ENCODE peak calls at places on chromosomes 3 and 15, in eight cellular contexts. One of them, this sample, is unnamed.

GRCh38 chr15:36106640-36107335 is 472.6 kb upstream of the CDIN1 start:
- DNase-seq in T-helper 2 cell: no peak
- DNase-seq in effector CD4-positive, alpha-beta T cell: no peak
- DNase-seq in activated CD4-positive, alpha-beta T cell treated with anti-CD3 and anti-CD28 coated beads, Interleukin-2, amount 50 U/mL, for 48 hours: no peak
- DNase-seq in AG08396: peak
- DNase-seq in psoas muscle: no peak
- DNase-seq in EH: peak
- DNase-seq in IMR-90: no peak
- DNase-seq in this sample: no peak

GRCh38 chr3:121330586-121330985 is 215.2 kb downstream of the POLQ start:
- DNase-seq in T-helper 2 cell: no peak
- DNase-seq in effector CD4-positive, alpha-beta T cell: no peak
- DNase-seq in activated CD4-positive, alpha-beta T cell treated with anti-CD3 and anti-CD28 coated beads, Interleukin-2, amount 50 U/mL, for 48 hours: no peak
- DNase-seq in AG08396: no peak
- DNase-seq in psoas muscle: no peak
- DNase-seq in EH: no peak
- DNase-seq in IMR-90: no peak
- DNase-seq in this sample: no peak

GRCh38 chr3:195729476-195729875 is 8.7 kb downstream of the MUC20 start:
- DNase-seq in T-helper 2 cell: no peak
- DNase-seq in effector CD4-positive, alpha-beta T cell: no peak
- DNase-seq in activated CD4-positive, alpha-beta T cell treated with anti-CD3 and anti-CD28 coated beads, Interleukin-2, amount 50 U/mL, for 48 hours: no peak
- DNase-seq in AG08396: no peak
- DNase-seq in psoas muscle: no peak
- DNase-seq in EH: no peak
- DNase-seq in IMR-90: no peak
- DNase-seq in this sample: no peak

GRCh38 chr15:73391128-73391864 is 22.5 kb upstream of the HCN4 start:
- DNase-seq in T-helper 2 cell: no peak
- DNase-seq in effector CD4-positive, alpha-beta T cell: no peak
- DNase-seq in activated CD4-positive, alpha-beta T cell treated with anti-CD3 and anti-CD28 coated beads, Interleukin-2, amount 50 U/mL, for 48 hours: no peak
- DNase-seq in AG08396: no peak
- DNase-seq in psoas muscle: no peak
- DNase-seq in EH: no peak
- DNase-seq in IMR-90: no peak
- DNase-seq in this sample: no peak

GRCh38 chr15:61697796-61698195 is 362.5 kb downstream of the VPS13C start:
- DNase-seq in T-helper 2 cell: no peak
- DNase-seq in effector CD4-positive, alpha-beta T cell: no peak
- DNase-seq in activated CD4-positive, alpha-beta T cell treated with anti-CD3 and anti-CD28 coated beads, Interleukin-2, amount 50 U/mL, for 48 hours: no peak
- DNase-seq in AG08396: no peak
- DNase-seq in psoas muscle: no peak
- DNase-seq in EH: no peak
- DNase-seq in IMR-90: no peak
- DNase-seq in this sample: no peak

GRCh38 chr15:60340207-60340921 is 57.4 kb downstream of the ANXA2 start:
- DNase-seq in T-helper 2 cell: no peak
- DNase-seq in effector CD4-positive, alpha-beta T cell: no peak
- DNase-seq in activated CD4-positive, alpha-beta T cell treated with anti-CD3 and anti-CD28 coated beads, Interleukin-2, amount 50 U/mL, for 48 hours: no peak
- DNase-seq in AG08396: no peak
- DNase-seq in psoas muscle: peak
- DNase-seq in EH: peak
- DNase-seq in IMR-90: no peak
- DNase-seq in this sample: no peak

GRCh38 chr3:158773166-158773565 is 28.7 kb upstream of the MFSD1 start:
- DNase-seq in T-helper 2 cell: no peak
- DNase-seq in effector CD4-positive, alpha-beta T cell: no peak
- DNase-seq in activated CD4-positive, alpha-beta T cell treated with anti-CD3 and anti-CD28 coated beads, Interleukin-2, amount 50 U/mL, for 48 hours: no peak
- DNase-seq in AG08396: no peak
- DNase-seq in psoas muscle: no peak
- DNase-seq in EH: no peak
- DNase-seq in IMR-90: no peak
- DNase-seq in this sample: no peak

GRCh38 chr3:178671261-178672191 is 135.3 kb downstream of the KCNMB2 start:
- DNase-seq in T-helper 2 cell: no peak
- DNase-seq in effector CD4-positive, alpha-beta T cell: no peak
- DNase-seq in activated CD4-positive, alpha-beta T cell treated with anti-CD3 and anti-CD28 coated beads, Interleukin-2, amount 50 U/mL, for 48 hours: no peak
- DNase-seq in AG08396: peak
- DNase-seq in psoas muscle: no peak
- DNase-seq in EH: peak
- DNase-seq in IMR-90: peak
- DNase-seq in this sample: no peak

GRCh38 chr15:29337156-29337959 is 67.7 kb upstream of the NSMCE3 start:
- DNase-seq in T-helper 2 cell: no peak
- DNase-seq in effector CD4-positive, alpha-beta T cell: no peak
- DNase-seq in activated CD4-positive, alpha-beta T cell treated with anti-CD3 and anti-CD28 coated beads, Interleukin-2, amount 50 U/mL, for 48 hours: no peak
- DNase-seq in AG08396: no peak
- DNase-seq in psoas muscle: no peak
- DNase-seq in EH: peak
- DNase-seq in IMR-90: peak
- DNase-seq in this sample: no peak

This sample was measured in activated T-helper 9 cell treated with anti-CD3 and anti-CD28 coated beads, Interleukin-2, amount 50 U/mL, for 16 hours.